ENCODE peak calls at places on chromosomes 13 and 19, in five cellular contexts. J, L, N, S and M are unnamed samples.
A peak's percentile ranks its signal among the peaks of the same experiment; 100 is the strongest.

GRCh38 chr13:41296879-41297646 is 14.0 kb upstream of the NAA16 start:
- DNase-seq in J (no peak), L (no peak), N (no peak), S (no peak), M (no peak)

GRCh38 chr19:13796301-13797057 is 1.2 kb downstream of the ZSWIM4 start:
- DNase-seq in J (peak; percentile 86), L (no peak), N (no peak), S (no peak), M (no peak)

GRCh38 chr13:104253063-104253680 is 1187.0 kb upstream of the SLC10A2 start:
- DNase-seq in J (peak; percentile 6), L (no peak), N (no peak), S (no peak), M (no peak)

GRCh38 chr19:38265213-38265861 is 964 bp downstream of the SPINT2 start:
- DNase-seq in J (peak; percentile 61), L (no peak), N (no peak), S (no peak), M (no peak)

GRCh38 chr19:44553478-44554171 is 24.1 kb upstream of the CEACAM20 start:
- DNase-seq in J (no peak), L (no peak), N (no peak), S (no peak), M (no peak)

GRCh38 chr19:22545751-22546150 is 88.4 kb upstream of the ZNF492 start:
- DNase-seq in J (peak; percentile 61), L (no peak), N (no peak), S (no peak), M (peak; percentile 42)

GRCh38 chr13:51564671-51565070 is 19.6 kb upstream of the WDFY2 start:
- DNase-seq in J (no peak), L (no peak), N (no peak), S (no peak), M (no peak)

GRCh38 chr19:39342647-39343305 is 555 bp downstream of the SAMD4B start:
- DNase-seq in J (peak; percentile 62), L (no peak), N (no peak), S (no peak), M (no peak)

GRCh38 chr13:27005556-27005955 is 166.1 kb downstream of the USP12 start:
- DNase-seq in J (no peak), L (no peak), N (no peak), S (no peak), M (no peak)